ENCODE peak calls at places on chromosomes 6 and 20, in nine cellular contexts. H, Q, J, Z, F, P, W, K and G are unnamed samples.

GRCh38 chr6:108564178-108564577 is 3.5 kb downstream of the FOXO3 start:
- DNase-seq in H (peak; percentile 80), Q (peak; percentile 98), J (no peak), Z (peak; percentile 99), F (no peak), P (no peak), W (no peak), K (no peak), G (peak; percentile 99)

GRCh38 chr20:37956099-37956498 is 53.2 kb downstream of the VSTM2L start:
- DNase-seq in H (no peak), Q (peak; percentile 35), J (no peak), Z (no peak), F (no peak), P (no peak), W (no peak), K (no peak), G (no peak)

GRCh38 chr6:123803862-123804681 is at the start of gene NKAIN2:
- DNase-seq in H (no peak), Q (no peak), J (peak; percentile 82), Z (no peak), F (peak; percentile 20), P (no peak), W (no peak), K (peak; percentile 23), G (no peak)

GRCh38 chr20:25676164-25676809 is 20.4 kb downstream of the ZNF337 start:
- DNase-seq in H (peak; percentile 64), Q (peak; percentile 82), J (no peak), Z (peak; percentile 81), F (no peak), P (no peak), W (no peak), K (no peak), G (peak; percentile 79)

GRCh38 chr6:2611092-2611491 is 139.6 kb downstream of the MYLK4 start:
- DNase-seq in H (peak; percentile 57), Q (no peak), J (no peak), Z (peak; percentile 44), F (no peak), P (peak; percentile 11), W (no peak), K (no peak), G (no peak)

GRCh38 chr6:2744778-2745177 is 5.9 kb downstream of the MYLK4 start:
- DNase-seq in H (no peak), Q (no peak), J (no peak), Z (no peak), F (no peak), P (no peak), W (no peak), K (no peak), G (no peak)

GRCh38 chr6:1297746-1298145 is 14.2 kb upstream of the FOXQ1 start:
- DNase-seq in H (no peak), Q (peak; percentile 78), J (no peak), Z (peak; percentile 15), F (no peak), P (no peak), W (peak; percentile 47), K (no peak), G (peak; percentile 48)

GRCh38 chr20:22611636-22612035 is 27.3 kb upstream of the FOXA2 start:
- DNase-seq in H (no peak), Q (no peak), J (no peak), Z (no peak), F (no peak), P (no peak), W (no peak), K (no peak), G (no peak)

GRCh38 chr6:157013649-157014365 is 236.6 kb downstream of the ARID1B start:
- DNase-seq in H (no peak), Q (no peak), J (peak; percentile 71), Z (peak; percentile 67), F (no peak), P (no peak), W (no peak), K (no peak), G (no peak)

GRCh38 chr6:104325341-104326172 is 534.2 kb downstream of the HACE1 start:
- DNase-seq in H (peak; percentile 73), Q (no peak), J (peak; percentile 24), Z (no peak), F (no peak), P (peak; percentile 9), W (peak; percentile 4), K (no peak), G (peak; percentile 52)

GRCh38 chr6:53658992-53659391 is 6.6 kb downstream of the KLHL31 start:
- DNase-seq in H (no peak), Q (no peak), J (no peak), Z (no peak), F (no peak), P (no peak), W (no peak), K (no peak), G (no peak)

GRCh38 chr6:148431413-148431812 is 88.8 kb downstream of the SASH1 start:
- DNase-seq in H (no peak), Q (no peak), J (no peak), Z (no peak), F (no peak), P (no peak), W (no peak), K (no peak), G (no peak)

GRCh38 chr20:34791289-34792020 is 34.0 kb downstream of the NCOA6 start:
- DNase-seq in H (peak; percentile 69), Q (peak; percentile 67), J (peak; percentile 28), Z (peak; percentile 42), F (no peak), P (no peak), W (no peak), K (no peak), G (peak; percentile 38)

DNA sequence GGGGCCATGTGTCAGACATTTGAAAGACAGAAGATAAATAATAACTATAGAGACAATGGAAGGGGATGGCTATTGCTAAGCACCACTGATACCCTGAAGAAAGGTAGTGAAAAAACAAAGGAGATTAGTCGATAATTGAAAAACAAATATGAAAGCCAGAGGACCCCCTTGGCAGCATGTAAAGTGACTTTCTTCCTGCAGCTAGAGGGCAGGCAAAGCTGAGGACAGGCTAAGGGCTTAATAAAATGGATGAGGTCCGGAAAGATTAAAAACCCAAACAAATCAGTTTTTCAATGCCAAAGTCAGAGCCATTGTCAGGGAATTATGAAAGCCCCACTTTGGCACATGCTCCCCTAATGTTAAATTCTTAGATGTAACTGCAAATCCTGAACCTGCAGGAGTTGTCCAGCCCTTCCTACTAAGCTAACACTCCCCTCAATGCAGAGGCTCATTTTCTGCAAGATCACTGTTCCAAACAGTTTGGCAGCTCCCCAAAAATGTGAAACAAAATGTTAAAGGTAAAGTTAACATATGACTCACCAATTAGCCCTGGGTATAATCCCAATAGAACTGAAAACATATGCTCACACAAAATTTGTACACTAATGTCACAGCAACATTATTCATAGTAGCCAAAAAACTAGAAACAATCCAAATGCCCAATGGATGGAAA is 1177.9 kb downstream of the GRIK2 start:
- DNase-seq in H (no peak), Q (no peak), J (no peak), Z (peak; percentile 2), F (no peak), P (no peak), W (no peak), K (no peak), G (no peak)
- TF ChIP-seq CTCF in H (no peak), Q (no peak), J (peak; percentile 23), Z (no peak), F (no peak), P (no peak), W (no peak), K (no peak), G (no peak)

GRCh38 chr6:56708810-56709597 is 66.3 kb upstream of the DST start:
- DNase-seq in H (peak; percentile 77), Q (peak; percentile 76), J (peak; percentile 62), Z (peak; percentile 79), F (no peak), P (no peak), W (no peak), K (no peak), G (peak; percentile 81)
- H3K4me3 ChIP-seq in H (no peak overlapping the region), Q (no peak overlapping the region), J (no peak overlapping the region), Z (no peak overlapping the region), F (no peak overlapping the region), P (no peak overlapping the region), W (no peak overlapping the region), K (no peak overlapping the region), G (no peak overlapping the region)

GRCh38 chr20:10475225-10475624 is 40.1 kb downstream of the SLX4IP start:
- DNase-seq in H (no peak), Q (no peak), J (no peak), Z (no peak), F (no peak), P (no peak), W (no peak), K (no peak), G (peak; percentile 9)

GRCh38 chr20:10478205-10478604 is 43.1 kb downstream of the SLX4IP start:
- DNase-seq in H (no peak), Q (no peak), J (no peak), Z (no peak), F (no peak), P (no peak), W (no peak), K (no peak), G (no peak)

GRCh38 chr20:10474606-10475184 is 39.6 kb downstream of the SLX4IP start:
- DNase-seq in H (peak; percentile 32), Q (no peak), J (no peak), Z (no peak), F (peak; percentile 41), P (peak; percentile 6), W (no peak), K (peak; percentile 35), G (peak; percentile 44)

GRCh38 chr20:10478930-10479329 is 43.8 kb downstream of the SLX4IP start:
- DNase-seq in H (no peak), Q (no peak), J (no peak), Z (no peak), F (no peak), P (no peak), W (no peak), K (no peak), G (no peak)

DNA sequence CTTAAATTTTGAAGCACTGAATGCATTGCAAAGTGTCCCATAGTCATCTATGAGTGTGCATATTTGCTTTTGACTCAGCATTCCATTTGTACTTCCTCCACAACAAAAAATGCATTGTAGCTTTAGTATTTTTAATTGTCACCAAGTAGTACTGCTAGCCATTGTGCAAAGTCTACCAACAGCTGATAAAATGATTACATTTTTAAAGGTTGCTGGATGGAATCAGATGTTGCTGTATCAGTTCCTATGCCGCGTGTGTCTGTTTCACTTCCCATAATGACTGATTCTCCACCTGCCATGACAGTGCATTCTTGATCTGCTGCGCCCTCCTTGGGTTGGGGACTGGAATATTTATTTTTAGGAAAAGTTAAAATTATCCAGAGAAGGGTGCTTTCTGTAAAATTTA is 41.2 kb downstream of the SLX4IP start:
- DNase-seq in H (no peak), Q (peak; percentile 51), J (no peak), Z (peak; percentile 29), F (no peak), P (peak; percentile 37), W (no peak), K (no peak), G (peak; percentile 16)
- TF ChIP-seq CTCF in H (no peak), Q (no peak), J (no peak), Z (no peak), F (no peak), P (no peak), W (no peak), K (no peak), G (no peak)

DNA sequence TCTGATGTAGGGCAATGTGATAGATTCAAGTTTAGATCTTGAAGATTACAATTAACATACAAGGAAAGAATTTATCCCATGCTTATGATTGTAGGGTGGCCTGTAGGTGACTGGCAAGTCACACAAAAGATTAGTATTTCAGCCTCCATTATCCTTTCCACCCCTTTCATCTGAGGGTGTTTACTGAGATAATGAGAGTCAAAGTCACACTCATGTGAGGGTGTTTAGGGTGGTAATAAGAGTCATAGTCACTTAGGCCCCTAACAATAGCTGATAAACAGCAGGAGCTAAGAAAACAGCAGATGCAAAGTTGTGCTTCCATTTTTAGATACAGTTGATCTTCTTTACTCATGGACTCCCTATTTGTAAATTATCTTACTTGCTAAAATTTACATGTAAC is 11.4 kb downstream of the FAM184A start:
- DNase-seq in H (no peak), Q (no peak), J (no peak), Z (no peak), F (no peak), P (no peak), W (no peak), K (no peak), G (no peak)
- H3K4me3 ChIP-seq in H (no peak overlapping the region), Q (no peak overlapping the region), J (no peak overlapping the region), Z (no peak overlapping the region), F (no peak overlapping the region), P (no peak overlapping the region), W (no peak overlapping the region), K (no peak overlapping the region), G (no peak overlapping the region)